ENCODE peak calls at places on chromosomes 3 and 15, in seven cellular contexts. W is CD8-positive, alpha-beta memory T cell; I is SW 1271; O is NCI-H2081; J is lower leg skin; A is RPMI7951; Q is NCI-H345. Z is an unnamed sample.

GRCh38 chr3:182717216-182717615 is 76.1 kb upstream of the ATP11B start:
- DNase-seq in W (no peak), I (no peak), Q (no peak), A (no peak), O (no peak), J (no peak), Z (no peak)

GRCh38 chr3:158568784-158569183 is 2.2 kb upstream of the MLF1 start:
- DNase-seq in I (no peak), J (no peak), A (peak), Q (no peak), W (no peak), O (no peak), Z (no peak)

GRCh38 chr3:26590919-26591318 is 31.7 kb upstream of the LRRC3B start:
- DNase-seq in I (no peak), O (no peak), A (no peak), J (no peak), W (no peak), Q (no peak), Z (no peak)

GRCh38 chr3:39637807-39638206 is 170.3 kb downstream of the MOBP start:
- DNase-seq in A (peak), Q (no peak), O (no peak), W (no peak), I (peak), J (no peak), Z (no peak)

GRCh38 chr3:136730595-136731273 is 21.4 kb downstream of the STAG1 start:
- DNase-seq in W (no peak), Q (no peak), O (no peak), J (no peak), A (no peak), I (no peak), Z (no peak)

GRCh38 chr3:126267169-126267975 is 87.0 kb upstream of the ALDH1L1 start:
- DNase-seq in W (no peak), A (peak), J (peak), Q (no peak), O (no peak), I (peak), Z (peak)

GRCh38 chr3:130516645-130517512 is at the start of gene COL6A6:
- DNase-seq in O (no peak), I (no peak), Q (no peak), J (no peak), A (no peak), W (no peak), Z (peak)

GRCh38 chr3:150925751-150926201 is 20.5 kb upstream of the MINDY4B start:
- DNase-seq in Q (peak), I (peak), W (peak), O (peak), A (peak), J (no peak), Z (peak)

GRCh38 chr3:106376016-106376415 is 507.2 kb upstream of the CBLB start:
- DNase-seq in A (peak), J (no peak), I (no peak), Q (no peak), W (no peak), O (no peak), Z (no peak)

GRCh38 chr15:66401130-66402021 is 14.7 kb downstream of the MAP2K1 start:
- DNase-seq in W (no peak), A (peak), Q (no peak), I (no peak), O (no peak), J (no peak), Z (peak)

GRCh38 chr15:49282366-49282765 is 112.3 kb downstream of the GALK2 start:
- DNase-seq in Q (no peak), J (no peak), O (no peak), A (peak), I (no peak), W (no peak), Z (no peak)

GRCh38 chr3:195012571-195012970 is 258.4 kb downstream of the XXYLT1 start:
- DNase-seq in W (no peak), O (no peak), A (no peak), Q (no peak), I (no peak), J (peak), Z (peak)

GRCh38 chr3:46693897-46694235 is 387 bp upstream of the ALS2CL start:
- DNase-seq in J (peak), W (no peak), A (no peak), Q (no peak), I (no peak), O (no peak), Z (no peak)

GRCh38 chr15:74253276-74253921 is 17.3 kb downstream of the CCDC33 start:
- DNase-seq in O (no peak), I (no peak), Q (no peak), A (no peak), J (no peak), W (no peak), Z (peak)

GRCh38 chr3:182910939-182911781 is 69.2 kb downstream of the DCUN1D1 start:
- DNase-seq in W (no peak), Q (no peak), I (no peak), A (no peak), O (no peak), J (no peak), Z (no peak)

GRCh38 chr3:49627634-49628033 is 46.5 kb upstream of the APEH start:
- DNase-seq in Q (no peak), O (no peak), W (no peak), A (no peak), I (no peak), J (no peak), Z (no peak)

GRCh38 chr15:44194397-44195150 is 497 bp downstream of the FRMD5 start:
- DNase-seq in Q (peak), W (peak), O (peak), I (no peak), J (no peak), A (peak), Z (no peak)

GRCh38 chr3:155995525-155996370 is 124.6 kb upstream of the KCNAB1 start:
- DNase-seq in O (peak), W (peak), Q (peak), J (no peak), A (peak), I (no peak), Z (no peak)

GRCh38 chr3:45453887-45454286 is 65.5 kb downstream of the LARS2 start:
- DNase-seq in W (no peak), Q (no peak), O (no peak), A (no peak), I (no peak), J (no peak), Z (no peak)

GRCh38 chr15:42387603-42388002 is 28.3 kb downstream of the CAPN3 start:
- DNase-seq in J (peak), W (no peak), Q (no peak), A (no peak), O (no peak), I (no peak), Z (no peak)

GRCh38 chr15:45314960-45315359 is 62.9 kb downstream of the SLC28A2 start:
- DNase-seq in I (no peak), J (no peak), W (no peak), Q (no peak), O (no peak), A (peak), Z (peak)

Z was measured in endodermal cell.